ENCODE peak calls at places on chromosomes 5 and 9, in eight cellular contexts. V, F, Z, X, N, H, E and O are unnamed samples.
A peak's percentile ranks its signal among the peaks of the same experiment; 100 is the strongest.

GRCh38 chr5:65262094-65262493 is 219.6 kb downstream of the ADAMTS6 start:
- DNase-seq in V (no peak), F (no peak), Z (peak; percentile 11), X (peak; percentile 15), N (no peak), H (no peak), E (no peak), O (no peak)

GRCh38 chr9:37404590-37404989 is 17.9 kb upstream of the GRHPR start:
- DNase-seq in V (no peak), F (no peak), Z (no peak), X (peak; percentile 63), N (no peak), H (no peak), E (no peak), O (no peak)

GRCh38 chr5:132799392-132799791 is 13.7 kb upstream of the SOWAHA start:
- DNase-seq in V (no peak), F (no peak), Z (no peak), X (no peak), N (no peak), H (no peak), E (no peak), O (no peak)

GRCh38 chr9:70049672-70050271 is 6.1 kb downstream of the MAMDC2 start:
- DNase-seq in V (peak; percentile 35), F (no peak), Z (peak; percentile 78), X (peak; percentile 68), N (peak; percentile 53), H (peak; percentile 70), E (no peak), O (no peak)

GRCh38 chr5:178460598-178461425 is 129.4 kb downstream of the COL23A1 start:
- DNase-seq in V (peak; percentile 77), F (peak; percentile 91), Z (peak; percentile 84), X (peak; percentile 68), N (peak; percentile 86), H (peak; percentile 49), E (peak; percentile 58), O (peak; percentile 57)

GRCh38 chr9:109085510-109085909 is 34.2 kb downstream of the TMEM245 start:
- DNase-seq in V (no peak), F (no peak), Z (no peak), X (no peak), N (no peak), H (no peak), E (no peak), O (no peak)

GRCh38 chr5:66596791-66597757 is 881 bp downstream of the MAST4 start:
- DNase-seq in V (peak; percentile 37), F (peak; percentile 79), Z (peak; percentile 52), X (peak; percentile 68), N (peak; percentile 64), H (no peak), E (peak; percentile 6), O (peak; percentile 26)

GRCh38 chr5:58545912-58546311 is 37.0 kb upstream of the RAB3C start:
- DNase-seq in V (no peak), F (no peak), Z (no peak), X (no peak), N (no peak), H (no peak), E (peak; percentile 10), O (no peak)

GRCh38 chr5:9454012-9454481 is 91.8 kb downstream of the SEMA5A start:
- DNase-seq in V (no peak), F (no peak), Z (no peak), X (peak; percentile 56), N (no peak), H (no peak), E (no peak), O (no peak)

GRCh38 chr5:88786217-88786560 is 96.8 kb downstream of the MEF2C start:
- DNase-seq in V (no peak), F (no peak), Z (no peak), X (no peak), N (no peak), H (no peak), E (no peak), O (no peak)

GRCh38 chr5:122126177-122126701 is 3.1 kb upstream of the ZNF474 start:
- DNase-seq in V (no peak), F (no peak), Z (no peak), X (no peak), N (no peak), H (no peak), E (no peak), O (no peak)

GRCh38 chr9:22381170-22381569 is 65.5 kb upstream of the DMRTA1 start:
- DNase-seq in V (no peak), F (no peak), Z (no peak), X (no peak), N (no peak), H (no peak), E (no peak), O (no peak)

GRCh38 chr5:41414598-41414997 is 95.8 kb downstream of the PLCXD3 start:
- DNase-seq in V (no peak), F (no peak), Z (no peak), X (peak; percentile 71), N (no peak), H (no peak), E (peak; percentile 46), O (no peak)

GRCh38 chr9:99076483-99077171 is 28.3 kb upstream of the TGFBR1 start:
- DNase-seq in V (no peak), F (peak; percentile 88), Z (no peak), X (no peak), N (no peak), H (no peak), E (no peak), O (no peak)

GRCh38 chr9:22052376-22052945 is 43.4 kb upstream of the CDKN2B start:
- DNase-seq in V (no peak), F (no peak), Z (no peak), X (no peak), N (no peak), H (no peak), E (no peak), O (no peak)

GRCh38 chr9:114953917-114954316 is 23.5 kb upstream of the TNFSF8 start:
- DNase-seq in V (no peak), F (no peak), Z (peak; percentile 29), X (peak; percentile 36), N (no peak), H (peak; percentile 41), E (no peak), O (no peak)

GRCh38 chr9:105187781-105188180 is 56.7 kb upstream of the SLC44A1 start:
- DNase-seq in V (no peak), F (no peak), Z (no peak), X (no peak), N (no peak), H (no peak), E (peak; percentile 49), O (no peak)

GRCh38 chr9:94801242-94801641 is 74.7 kb downstream of the AOPEP start:
- DNase-seq in V (no peak), F (no peak), Z (no peak), X (no peak), N (no peak), H (no peak), E (no peak), O (no peak)

GRCh38 chr9:98234231-98234825 is 21.1 kb downstream of the TBC1D2 start:
- DNase-seq in V (no peak), F (no peak), Z (no peak), X (no peak), N (no peak), H (no peak), E (no peak), O (no peak)

GRCh38 chr9:113992994-113993393 is 85.1 kb downstream of the AMBP start:
- DNase-seq in V (no peak), F (peak; percentile 66), Z (no peak), X (no peak), N (no peak), H (no peak), E (no peak), O (no peak)

GRCh38 chr5:173765030-173765644 is 123.0 kb upstream of the CPEB4 start:
- DNase-seq in V (no peak), F (no peak), Z (no peak), X (no peak), N (no peak), H (no peak), E (no peak), O (no peak)

DNA sequence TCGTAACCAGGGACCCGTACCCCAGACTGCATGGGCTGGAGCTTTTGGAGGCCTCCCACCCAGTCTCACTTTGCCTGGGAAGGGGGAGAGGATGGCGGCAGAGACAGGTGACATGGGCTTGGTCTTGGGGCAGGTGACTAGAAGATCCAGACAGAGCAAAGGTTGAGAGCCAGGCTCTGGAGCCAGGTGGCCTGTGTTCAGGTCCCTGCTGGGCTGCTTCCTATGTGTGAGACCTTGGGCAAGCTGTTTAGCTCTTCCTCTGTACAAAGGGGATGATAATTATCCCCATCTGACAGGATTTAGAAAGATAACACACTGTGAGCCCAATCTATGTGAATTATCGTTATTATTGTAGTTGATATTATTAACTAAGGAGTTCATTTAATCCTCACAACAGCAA is 16.1 kb upstream of the NDST1 start:
- DNase-seq in V (no peak), F (no peak), Z (no peak), X (no peak), N (no peak), H (no peak), E (no peak), O (no peak)
- H3K27ac ChIP-seq in V (peak overlapping the region; percentile 41), F (peak overlapping the region; percentile 41), Z (peak overlapping the region; percentile 17), X (no peak overlapping the region), N (no peak overlapping the region), H (peak overlapping the region; percentile 98), E (peak overlapping the region; percentile 71), O (peak overlapping the region; percentile 98)

GRCh38 chr5:908172-908571 is 15.5 kb downstream of the TRIP13 start:
- DNase-seq in V (no peak), F (peak; percentile 55), Z (no peak), X (no peak), N (no peak), H (no peak), E (no peak), O (no peak)

GRCh38 chr5:909086-909485 is 16.4 kb downstream of the TRIP13 start:
- DNase-seq in V (no peak), F (peak; percentile 48), Z (no peak), X (no peak), N (no peak), H (no peak), E (no peak), O (peak; percentile 50)

GRCh38 chr5:910769-911160 is 18.1 kb downstream of the TRIP13 start:
- DNase-seq in V (no peak), F (no peak), Z (no peak), X (no peak), N (no peak), H (no peak), E (no peak), O (no peak)

GRCh38 chr5:911601-912000 is 18.9 kb downstream of the TRIP13 start:
- DNase-seq in V (no peak), F (no peak), Z (no peak), X (no peak), N (no peak), H (no peak), E (no peak), O (no peak)

GRCh38 chr5:909994-910768 is 17.5 kb downstream of the TRIP13 start:
- DNase-seq in V (no peak), F (no peak), Z (no peak), X (no peak), N (no peak), H (no peak), E (no peak), O (no peak)
- TF ChIP-seq POLR2A in V (no peak), F (no peak), Z (no peak), X (no peak), N (no peak), H (no peak), E (no peak), O (no peak)

GRCh38 chr5:143156556-143156955 is 246.9 kb downstream of the NR3C1 start:
- DNase-seq in V (no peak), F (no peak), Z (no peak), X (no peak), N (no peak), H (no peak), E (no peak), O (no peak)
- H3K4me1 ChIP-seq in V (peaks cover 34% of the 10 kb centered on the region), F (peaks cover 7% of the 10 kb centered on the region), Z (peaks cover 7% of the 10 kb centered on the region), X (no peaks in the 10 kb centered on the region), N (no peaks in the 10 kb centered on the region), H (peaks cover 46% of the 10 kb centered on the region), E (peaks cover 17% of the 10 kb centered on the region), O (peaks cover 28% of the 10 kb centered on the region)

GRCh38 chr5:141413540-141414069 is 818 bp downstream of the PCDHGA10 start:
- DNase-seq in V (no peak), F (no peak), Z (no peak), X (no peak), N (peak; percentile 49), H (no peak), E (no peak), O (no peak)
- H3K27ac ChIP-seq in V (no peak overlapping the region), F (no peak overlapping the region), Z (no peak overlapping the region), X (no peak overlapping the region), N (peak overlapping the region; percentile 30), H (no peak overlapping the region), E (no peak overlapping the region), O (no peak overlapping the region)